ENCODE peak calls at places on chromosomes 3 and 15, in four cellular contexts. One of them, this sample, is unnamed. For H3K4me1 and H3K9me3, the result is how much of the 10 kb centered on the place peaks cover.

GRCh38 chr3:35733276-35733675 is 94.0 kb downstream of the ARPP21 start:
- DNase-seq in tibial artery: no peak
- DNase-seq in MM.1S: no peak
- DNase-seq in breast epithelium: no peak
- DNase-seq in this sample: no peak

GRCh38 chr3:194738254-194739093 is 52.8 kb downstream of the FAM43A start:
- DNase-seq in breast epithelium: peak
- DNase-seq in tibial artery: peak
- DNase-seq in MM.1S: no peak
- DNase-seq in this sample: peak

GRCh38 chr3:58191361-58191991 is 19.3 kb downstream of the DNASE1L3 start:
- DNase-seq in MM.1S: no peak
- DNase-seq in breast epithelium: no peak
- DNase-seq in tibial artery: no peak
- DNase-seq in this sample: no peak

GRCh38 chr3:49341996-49342395 is 2.1 kb upstream of the USP4 start:
- DNase-seq in breast epithelium: no peak
- DNase-seq in tibial artery: no peak
- DNase-seq in MM.1S: no peak
- DNase-seq in this sample: no peak

GRCh38 chr3:127226451-127226850 is 33.5 kb downstream of the PRR23E start:
- DNase-seq in breast epithelium: no peak
- DNase-seq in tibial artery: no peak
- DNase-seq in MM.1S: no peak
- DNase-seq in this sample: no peak

GRCh38 chr15:81434882-81435281 is 60.9 kb upstream of the TMC3 start:
- DNase-seq in MM.1S: no peak
- DNase-seq in tibial artery: no peak
- DNase-seq in breast epithelium: no peak
- DNase-seq in this sample: no peak

GRCh38 chr3:36763850-36764703 is at the start of gene DCLK3:
- DNase-seq in breast epithelium: no peak
- DNase-seq in tibial artery: no peak
- DNase-seq in MM.1S: no peak
- DNase-seq in this sample: no peak

GRCh38 chr3:150062492-150062891 is 91.8 kb upstream of the PFN2 start:
- DNase-seq in breast epithelium: no peak
- DNase-seq in MM.1S: no peak
- DNase-seq in tibial artery: no peak
- DNase-seq in this sample: peak

GRCh38 chr3:186589115-186589514 is 18.6 kb downstream of the DNAJB11 start:
- DNase-seq in tibial artery: no peak
- DNase-seq in MM.1S: peak
- DNase-seq in breast epithelium: no peak
- DNase-seq in this sample: no peak

GRCh38 chr3:14764331-14765064 is 54.3 kb upstream of the FGD5 start:
- DNase-seq in breast epithelium: no peak
- DNase-seq in MM.1S: no peak
- DNase-seq in tibial artery: no peak
- DNase-seq in this sample: no peak

GRCh38 chr15:44099671-44100070 is 95.4 kb downstream of the FRMD5 start:
- DNase-seq in tibial artery: no peak
- DNase-seq in MM.1S: no peak
- DNase-seq in breast epithelium: no peak
- DNase-seq in this sample: no peak

GRCh38 chr3:184583345-184584000 is 21.9 kb downstream of the EPHB3 start:
- DNase-seq in tibial artery: no peak
- DNase-seq in breast epithelium: no peak
- DNase-seq in MM.1S: no peak
- DNase-seq in this sample: peak
- H3K4me1 ChIP-seq in tibial artery: under half
- H3K4me1 ChIP-seq in breast epithelium: under half
- H3K4me1 ChIP-seq in MM.1S: under half
- H3K4me1 ChIP-seq in this sample: under half

DNA sequence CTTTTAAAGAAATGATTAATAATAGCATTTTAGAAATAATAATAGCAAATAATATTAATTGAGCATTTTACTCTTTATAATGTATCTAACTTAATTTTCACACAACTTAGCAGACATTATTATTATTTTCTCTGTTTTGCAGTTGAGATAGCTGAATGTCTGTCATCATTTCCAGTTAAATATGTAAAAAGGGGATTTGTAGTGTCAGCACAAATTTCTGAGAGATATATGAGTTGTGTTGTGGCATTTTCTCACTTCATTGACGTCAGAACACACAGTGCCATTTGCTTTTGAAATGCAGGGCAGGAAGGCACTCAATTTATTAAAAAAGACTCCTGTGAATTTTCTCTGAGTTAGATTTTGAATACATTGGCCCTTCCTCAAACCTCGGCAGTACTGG is 111.0 kb downstream of the GRM7 start:
- DNase-seq in breast epithelium: no peak
- DNase-seq in tibial artery: no peak
- DNase-seq in MM.1S: no peak
- DNase-seq in this sample: no peak
- H3K9me3 ChIP-seq in breast epithelium: under half
- H3K9me3 ChIP-seq in tibial artery: under half
- H3K9me3 ChIP-seq in MM.1S: under half
- H3K9me3 ChIP-seq in this sample: under half

GRCh38 chr3:51704511-51704950 is 2.3 kb upstream of the GRM2 start:
- DNase-seq in MM.1S: no peak
- DNase-seq in breast epithelium: no peak
- DNase-seq in tibial artery: peak
- DNase-seq in this sample: no peak

GRCh38 chr3:51700403-51700802 is 6.5 kb upstream of the GRM2 start:
- DNase-seq in MM.1S: no peak
- DNase-seq in tibial artery: no peak
- DNase-seq in breast epithelium: no peak
- DNase-seq in this sample: no peak

GRCh38 chr3:51703026-51703775 is 3.7 kb upstream of the GRM2 start:
- DNase-seq in MM.1S: no peak
- DNase-seq in breast epithelium: no peak
- DNase-seq in tibial artery: no peak
- DNase-seq in this sample: no peak

GRCh38 chr3:51703776-51704510 is 2.9 kb upstream of the GRM2 start:
- DNase-seq in breast epithelium: no peak
- DNase-seq in MM.1S: no peak
- DNase-seq in tibial artery: peak
- DNase-seq in this sample: no peak

GRCh38 chr3:51702156-51702555 is 4.7 kb upstream of the GRM2 start:
- DNase-seq in breast epithelium: no peak
- DNase-seq in tibial artery: no peak
- DNase-seq in MM.1S: no peak
- DNase-seq in this sample: no peak
- H3K27ac ChIP-seq in breast epithelium: no peak
- H3K27ac ChIP-seq in tibial artery: no peak
- H3K27ac ChIP-seq in MM.1S: no peak
- H3K27ac ChIP-seq in this sample: no peak

GRCh38 chr3:57065588-57065987 is 5.1 kb downstream of the SPATA12 start:
- DNase-seq in breast epithelium: no peak
- DNase-seq in tibial artery: no peak
- DNase-seq in MM.1S: no peak
- DNase-seq in this sample: no peak

GRCh38 chr3:57063027-57063426 is 2.6 kb downstream of the SPATA12 start:
- DNase-seq in breast epithelium: no peak
- DNase-seq in tibial artery: no peak
- DNase-seq in MM.1S: no peak
- DNase-seq in this sample: no peak

GRCh38 chr3:57066471-57066870 is 6.0 kb downstream of the SPATA12 start:
- DNase-seq in MM.1S: no peak
- DNase-seq in breast epithelium: no peak
- DNase-seq in tibial artery: no peak
- DNase-seq in this sample: no peak

GRCh38 chr3:57062119-57062631 is 1.7 kb downstream of the SPATA12 start:
- DNase-seq in breast epithelium: no peak
- DNase-seq in MM.1S: no peak
- DNase-seq in tibial artery: no peak
- DNase-seq in this sample: no peak

GRCh38 chr3:57064615-57065014 is 4.2 kb downstream of the SPATA12 start:
- DNase-seq in tibial artery: no peak
- DNase-seq in MM.1S: no peak
- DNase-seq in breast epithelium: no peak
- DNase-seq in this sample: no peak
- H3K4me1 ChIP-seq in tibial artery: under half
- H3K4me1 ChIP-seq in MM.1S: under half
- H3K4me1 ChIP-seq in breast epithelium: under half
- H3K4me1 ChIP-seq in this sample: under half

GRCh38 chr3:147618636-147619035 is 209.5 kb downstream of the ZIC1 start:
- DNase-seq in tibial artery: no peak
- DNase-seq in MM.1S: no peak
- DNase-seq in breast epithelium: no peak
- DNase-seq in this sample: no peak
- H3K9me3 ChIP-seq in tibial artery: under half
- H3K9me3 ChIP-seq in MM.1S: under half
- H3K9me3 ChIP-seq in breast epithelium: under half
- H3K9me3 ChIP-seq in this sample: under half

This sample was measured in SJSA1.